ENCODE peak calls at places on chromosomes 12 and 14, in ten cellular contexts. One of them, this sample, is unnamed. For H3K4me1 and H3K36me3, the result is how much of the 10 kb centered on the place peaks cover.

GRCh38 chr12:21697829-21698630 is 40.4 kb upstream of the LDHB start:
- DNase-seq in GM23248: peak
- DNase-seq in breast epithelium: no peak
- DNase-seq in CD8-positive, alpha-beta T cell: no peak
- DNase-seq in lower lobe of right lung: no peak
- DNase-seq in Panc1: no peak
- DNase-seq in effector memory CD4-positive, alpha-beta T cell: no peak
- DNase-seq in cardiac muscle cell: peak
- DNase-seq in heart right ventricle: no peak
- DNase-seq in tibial nerve: no peak
- DNase-seq in this sample: peak

GRCh38 chr12:124680863-124681778 is 113.7 kb upstream of the NCOR2 start:
- DNase-seq in breast epithelium: no peak
- DNase-seq in Panc1: peak
- DNase-seq in GM23248: peak
- DNase-seq in lower lobe of right lung: peak
- DNase-seq in effector memory CD4-positive, alpha-beta T cell: no peak
- DNase-seq in tibial nerve: peak
- DNase-seq in cardiac muscle cell: no peak
- DNase-seq in CD8-positive, alpha-beta T cell: no peak
- DNase-seq in heart right ventricle: peak
- DNase-seq in this sample: no peak

GRCh38 chr14:71148627-71149026 is 241.4 kb downstream of the PCNX1 start:
- DNase-seq in effector memory CD4-positive, alpha-beta T cell: no peak
- DNase-seq in heart right ventricle: no peak
- DNase-seq in cardiac muscle cell: no peak
- DNase-seq in lower lobe of right lung: no peak
- DNase-seq in breast epithelium: no peak
- DNase-seq in tibial nerve: no peak
- DNase-seq in CD8-positive, alpha-beta T cell: no peak
- DNase-seq in Panc1: no peak
- DNase-seq in GM23248: no peak
- DNase-seq in this sample: no peak

GRCh38 chr14:95490127-95490526 is 26.3 kb downstream of the SYNE3 start:
- DNase-seq in heart right ventricle: no peak
- DNase-seq in breast epithelium: no peak
- DNase-seq in Panc1: no peak
- DNase-seq in CD8-positive, alpha-beta T cell: no peak
- DNase-seq in tibial nerve: no peak
- DNase-seq in lower lobe of right lung: no peak
- DNase-seq in effector memory CD4-positive, alpha-beta T cell: no peak
- DNase-seq in cardiac muscle cell: no peak
- DNase-seq in GM23248: no peak
- DNase-seq in this sample: no peak

GRCh38 chr12:26798013-26798412 is 35.0 kb downstream of the ITPR2 start:
- DNase-seq in Panc1: no peak
- DNase-seq in heart right ventricle: no peak
- DNase-seq in breast epithelium: no peak
- DNase-seq in lower lobe of right lung: no peak
- DNase-seq in cardiac muscle cell: no peak
- DNase-seq in effector memory CD4-positive, alpha-beta T cell: no peak
- DNase-seq in CD8-positive, alpha-beta T cell: no peak
- DNase-seq in tibial nerve: no peak
- DNase-seq in GM23248: no peak
- DNase-seq in this sample: no peak

GRCh38 chr14:36647827-36648753 is 13.6 kb upstream of the PAX9 start:
- DNase-seq in lower lobe of right lung: no peak
- DNase-seq in tibial nerve: no peak
- DNase-seq in breast epithelium: no peak
- DNase-seq in heart right ventricle: no peak
- DNase-seq in effector memory CD4-positive, alpha-beta T cell: no peak
- DNase-seq in cardiac muscle cell: peak
- DNase-seq in CD8-positive, alpha-beta T cell: no peak
- DNase-seq in GM23248: peak
- DNase-seq in Panc1: no peak
- DNase-seq in this sample: no peak

GRCh38 chr14:35669782-35670181 is 135.8 kb downstream of the INSM2 start:
- DNase-seq in effector memory CD4-positive, alpha-beta T cell: no peak
- DNase-seq in CD8-positive, alpha-beta T cell: no peak
- DNase-seq in GM23248: peak
- DNase-seq in breast epithelium: no peak
- DNase-seq in lower lobe of right lung: no peak
- DNase-seq in Panc1: peak
- DNase-seq in heart right ventricle: no peak
- DNase-seq in cardiac muscle cell: no peak
- DNase-seq in tibial nerve: no peak
- DNase-seq in this sample: no peak

GRCh38 chr14:32009636-32010560 is 67.2 kb upstream of the ARHGAP5 start:
- DNase-seq in tibial nerve: no peak
- DNase-seq in breast epithelium: no peak
- DNase-seq in effector memory CD4-positive, alpha-beta T cell: no peak
- DNase-seq in lower lobe of right lung: no peak
- DNase-seq in cardiac muscle cell: no peak
- DNase-seq in CD8-positive, alpha-beta T cell: no peak
- DNase-seq in GM23248: no peak
- DNase-seq in Panc1: no peak
- DNase-seq in heart right ventricle: no peak
- DNase-seq in this sample: no peak

GRCh38 chr12:98224584-98225221 is 290.7 kb upstream of the TMPO start:
- DNase-seq in heart right ventricle: no peak
- DNase-seq in cardiac muscle cell: no peak
- DNase-seq in tibial nerve: no peak
- DNase-seq in effector memory CD4-positive, alpha-beta T cell: no peak
- DNase-seq in Panc1: no peak
- DNase-seq in breast epithelium: no peak
- DNase-seq in CD8-positive, alpha-beta T cell: no peak
- DNase-seq in lower lobe of right lung: no peak
- DNase-seq in GM23248: no peak
- DNase-seq in this sample: no peak

GRCh38 chr12:6963016-6963731 is 7.3 kb downstream of the PHB2 start:
- DNase-seq in CD8-positive, alpha-beta T cell: no peak
- DNase-seq in Panc1: no peak
- DNase-seq in effector memory CD4-positive, alpha-beta T cell: no peak
- DNase-seq in lower lobe of right lung: peak
- DNase-seq in heart right ventricle: no peak
- DNase-seq in GM23248: no peak
- DNase-seq in cardiac muscle cell: no peak
- DNase-seq in breast epithelium: peak
- DNase-seq in tibial nerve: no peak
- DNase-seq in this sample: no peak

GRCh38 chr12:42589465-42590323 is at the start of gene PRICKLE1:
- DNase-seq in breast epithelium: no peak
- DNase-seq in heart right ventricle: peak
- DNase-seq in lower lobe of right lung: peak
- DNase-seq in GM23248: peak
- DNase-seq in tibial nerve: no peak
- DNase-seq in Panc1: no peak
- DNase-seq in CD8-positive, alpha-beta T cell: no peak
- DNase-seq in effector memory CD4-positive, alpha-beta T cell: no peak
- DNase-seq in cardiac muscle cell: peak
- DNase-seq in this sample: no peak

GRCh38 chr12:33670284-33670683 is 230.7 kb upstream of the SYT10 start:
- DNase-seq in CD8-positive, alpha-beta T cell: no peak
- DNase-seq in Panc1: no peak
- DNase-seq in effector memory CD4-positive, alpha-beta T cell: no peak
- DNase-seq in tibial nerve: no peak
- DNase-seq in cardiac muscle cell: no peak
- DNase-seq in GM23248: no peak
- DNase-seq in breast epithelium: no peak
- DNase-seq in lower lobe of right lung: no peak
- DNase-seq in heart right ventricle: no peak
- DNase-seq in this sample: no peak

GRCh38 chr14:37081220-37081619 is 91.2 kb downstream of the SLC25A21 start:
- DNase-seq in CD8-positive, alpha-beta T cell: no peak
- DNase-seq in lower lobe of right lung: no peak
- DNase-seq in GM23248: peak
- DNase-seq in breast epithelium: no peak
- DNase-seq in Panc1: peak
- DNase-seq in tibial nerve: no peak
- DNase-seq in cardiac muscle cell: no peak
- DNase-seq in heart right ventricle: no peak
- DNase-seq in effector memory CD4-positive, alpha-beta T cell: no peak
- DNase-seq in this sample: no peak

GRCh38 chr12:127926004-127926403 is 341.0 kb upstream of the TMEM132C start:
- DNase-seq in effector memory CD4-positive, alpha-beta T cell: no peak
- DNase-seq in GM23248: peak
- DNase-seq in heart right ventricle: no peak
- DNase-seq in lower lobe of right lung: no peak
- DNase-seq in breast epithelium: no peak
- DNase-seq in cardiac muscle cell: peak
- DNase-seq in CD8-positive, alpha-beta T cell: no peak
- DNase-seq in tibial nerve: no peak
- DNase-seq in Panc1: no peak
- DNase-seq in this sample: no peak

DNA sequence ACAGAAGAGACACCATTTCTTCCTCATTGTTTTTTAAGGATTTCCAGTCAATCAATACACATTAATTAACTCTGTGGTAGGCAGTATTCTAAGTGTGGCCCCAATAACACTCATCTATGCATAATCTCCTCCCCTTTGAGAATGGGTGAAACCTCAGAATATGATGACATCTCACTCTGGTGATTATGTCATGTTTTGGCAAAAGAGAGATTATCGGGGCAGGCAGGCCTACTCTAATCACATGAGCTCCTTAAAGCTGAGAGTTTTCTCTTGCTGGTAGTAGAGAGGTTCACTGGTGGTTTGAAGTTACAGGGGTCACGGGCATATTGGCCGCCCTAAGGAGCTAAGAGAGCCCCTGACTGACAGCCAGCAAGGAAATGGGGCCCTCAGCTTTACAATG is 7.1 kb upstream of the LGMN start:
- DNase-seq in CD8-positive, alpha-beta T cell: no peak
- DNase-seq in cardiac muscle cell: no peak
- DNase-seq in breast epithelium: no peak
- DNase-seq in lower lobe of right lung: no peak
- DNase-seq in heart right ventricle: no peak
- DNase-seq in Panc1: no peak
- DNase-seq in GM23248: peak
- DNase-seq in tibial nerve: no peak
- DNase-seq in effector memory CD4-positive, alpha-beta T cell: no peak
- DNase-seq in this sample: no peak
- H3K4me1 ChIP-seq in CD8-positive, alpha-beta T cell: under half
- H3K4me1 ChIP-seq in cardiac muscle cell: under half
- H3K4me1 ChIP-seq in breast epithelium: under half
- H3K4me1 ChIP-seq in lower lobe of right lung: under half
- H3K4me1 ChIP-seq in heart right ventricle: under half
- H3K4me1 ChIP-seq in Panc1: under half
- H3K4me1 ChIP-seq in GM23248: under half
- H3K4me1 ChIP-seq in tibial nerve: under half
- H3K4me1 ChIP-seq in effector memory CD4-positive, alpha-beta T cell: under half
- H3K4me1 ChIP-seq in this sample: under half

GRCh38 chr12:55797550-55797949 is 20.0 kb downstream of the SARNP start:
- DNase-seq in GM23248: no peak
- DNase-seq in lower lobe of right lung: no peak
- DNase-seq in CD8-positive, alpha-beta T cell: no peak
- DNase-seq in Panc1: no peak
- DNase-seq in effector memory CD4-positive, alpha-beta T cell: no peak
- DNase-seq in breast epithelium: no peak
- DNase-seq in heart right ventricle: no peak
- DNase-seq in cardiac muscle cell: no peak
- DNase-seq in tibial nerve: no peak
- DNase-seq in this sample: no peak
- H3K36me3 ChIP-seq in GM23248: half or more
- H3K36me3 ChIP-seq in lower lobe of right lung: half or more
- H3K36me3 ChIP-seq in CD8-positive, alpha-beta T cell: under half
- H3K36me3 ChIP-seq in Panc1: half or more
- H3K36me3 ChIP-seq in effector memory CD4-positive, alpha-beta T cell: half or more
- H3K36me3 ChIP-seq in breast epithelium: under half
- H3K36me3 ChIP-seq in heart right ventricle: half or more
- H3K36me3 ChIP-seq in cardiac muscle cell: half or more
- H3K36me3 ChIP-seq in tibial nerve: half or more
- H3K36me3 ChIP-seq in this sample: half or more

GRCh38 chr12:114678718-114679117 is 5.3 kb downstream of the TBX3 start:
- DNase-seq in breast epithelium: no peak
- DNase-seq in lower lobe of right lung: no peak
- DNase-seq in heart right ventricle: no peak
- DNase-seq in CD8-positive, alpha-beta T cell: no peak
- DNase-seq in tibial nerve: no peak
- DNase-seq in effector memory CD4-positive, alpha-beta T cell: no peak
- DNase-seq in GM23248: peak
- DNase-seq in Panc1: no peak
- DNase-seq in cardiac muscle cell: no peak
- DNase-seq in this sample: no peak
- H3K4me3 ChIP-seq in breast epithelium: peak
- H3K4me3 ChIP-seq in lower lobe of right lung: peak
- H3K4me3 ChIP-seq in heart right ventricle: peak
- H3K4me3 ChIP-seq in CD8-positive, alpha-beta T cell: no peak
- H3K4me3 ChIP-seq in tibial nerve: no peak
- H3K4me3 ChIP-seq in effector memory CD4-positive, alpha-beta T cell: no peak
- H3K4me3 ChIP-seq in GM23248: peak
- H3K4me3 ChIP-seq in Panc1: no peak
- H3K4me3 ChIP-seq in cardiac muscle cell: peak
- H3K4me3 ChIP-seq in this sample: no peak

GRCh38 chr12:123097521-123098084 is 53.3 kb downstream of the PITPNM2 start:
- DNase-seq in lower lobe of right lung: no peak
- DNase-seq in effector memory CD4-positive, alpha-beta T cell: no peak
- DNase-seq in cardiac muscle cell: peak
- DNase-seq in CD8-positive, alpha-beta T cell: no peak
- DNase-seq in breast epithelium: no peak
- DNase-seq in tibial nerve: peak
- DNase-seq in Panc1: no peak
- DNase-seq in heart right ventricle: peak
- DNase-seq in GM23248: no peak
- DNase-seq in this sample: no peak

GRCh38 chr12:123098780-123099179 is 52.1 kb downstream of the PITPNM2 start:
- DNase-seq in effector memory CD4-positive, alpha-beta T cell: no peak
- DNase-seq in tibial nerve: no peak
- DNase-seq in lower lobe of right lung: no peak
- DNase-seq in CD8-positive, alpha-beta T cell: no peak
- DNase-seq in breast epithelium: no peak
- DNase-seq in GM23248: no peak
- DNase-seq in heart right ventricle: no peak
- DNase-seq in Panc1: no peak
- DNase-seq in cardiac muscle cell: no peak
- DNase-seq in this sample: no peak

GRCh38 chr12:123095074-123095694 is 55.7 kb downstream of the PITPNM2 start:
- DNase-seq in effector memory CD4-positive, alpha-beta T cell: no peak
- DNase-seq in tibial nerve: no peak
- DNase-seq in breast epithelium: no peak
- DNase-seq in cardiac muscle cell: no peak
- DNase-seq in Panc1: no peak
- DNase-seq in lower lobe of right lung: no peak
- DNase-seq in CD8-positive, alpha-beta T cell: no peak
- DNase-seq in GM23248: no peak
- DNase-seq in heart right ventricle: peak
- DNase-seq in this sample: no peak

GRCh38 chr12:123094349-123095073 is 56.4 kb downstream of the PITPNM2 start:
- DNase-seq in CD8-positive, alpha-beta T cell: no peak
- DNase-seq in cardiac muscle cell: no peak
- DNase-seq in Panc1: peak
- DNase-seq in breast epithelium: peak
- DNase-seq in lower lobe of right lung: no peak
- DNase-seq in GM23248: peak
- DNase-seq in heart right ventricle: peak
- DNase-seq in effector memory CD4-positive, alpha-beta T cell: no peak
- DNase-seq in tibial nerve: peak
- DNase-seq in this sample: no peak

DNA sequence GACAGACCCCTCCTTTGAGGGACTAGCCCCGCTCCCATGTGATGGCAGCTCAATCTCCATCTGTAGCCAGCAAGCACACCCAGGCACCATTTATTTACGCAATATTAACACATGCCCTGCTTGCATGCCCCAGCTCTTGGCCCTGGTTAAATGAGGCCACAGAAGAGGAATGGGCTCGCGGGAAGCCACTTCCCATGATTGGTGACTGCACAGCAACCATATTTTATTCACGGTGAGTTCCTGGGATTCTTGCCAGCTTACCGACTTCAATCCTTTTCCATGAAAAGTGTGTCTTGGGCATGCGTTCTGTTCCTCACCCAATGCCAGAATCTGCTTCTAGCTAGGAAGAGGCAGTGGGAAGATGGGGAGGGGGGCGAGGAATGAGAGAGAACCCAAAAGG is 54.7 kb downstream of the PITPNM2 start:
- DNase-seq in effector memory CD4-positive, alpha-beta T cell: no peak
- DNase-seq in cardiac muscle cell: no peak
- DNase-seq in tibial nerve: no peak
- DNase-seq in lower lobe of right lung: no peak
- DNase-seq in GM23248: no peak
- DNase-seq in CD8-positive, alpha-beta T cell: no peak
- DNase-seq in heart right ventricle: no peak
- DNase-seq in Panc1: no peak
- DNase-seq in breast epithelium: no peak
- DNase-seq in this sample: no peak
- H3K4me1 ChIP-seq in effector memory CD4-positive, alpha-beta T cell: under half
- H3K4me1 ChIP-seq in cardiac muscle cell: half or more
- H3K4me1 ChIP-seq in tibial nerve: under half
- H3K4me1 ChIP-seq in lower lobe of right lung: half or more
- H3K4me1 ChIP-seq in GM23248: under half
- H3K4me1 ChIP-seq in CD8-positive, alpha-beta T cell: under half
- H3K4me1 ChIP-seq in heart right ventricle: half or more
- H3K4me1 ChIP-seq in Panc1: half or more
- H3K4me1 ChIP-seq in breast epithelium: under half
- H3K4me1 ChIP-seq in this sample: under half